ENCODE peak calls at places on chromosomes 12 and 14, in seven cellular contexts. X is endodermal cell, F is pancreas, Z is OCI-LY7, E is ovary, W is left ventricle myocardium inferior, H is esophagus muscularis mucosa. K is an unnamed sample.

GRCh38 chr14:79732911-79733310 is 478.4 kb downstream of the DIO2 start:
- DNase-seq in F (no peak), H (no peak), X (no peak), Z (no peak), E (no peak), W (no peak), K (no peak)

GRCh38 chr12:31321565-31322228 is 4.3 kb downstream of the SINHCAF start:
- DNase-seq in Z (no peak), H (no peak), X (no peak), F (no peak), W (no peak), E (no peak), K (no peak)

GRCh38 chr12:75699728-75700496 is 188.5 kb upstream of the KRR1 start:
- DNase-seq in E (no peak), X (no peak), F (no peak), W (no peak), H (no peak), Z (no peak), K (no peak)

GRCh38 chr14:44316647-44317432 is 190.2 kb downstream of the FSCB start:
- DNase-seq in F (no peak), Z (no peak), X (no peak), H (no peak), E (no peak), W (no peak), K (peak)

GRCh38 chr14:33959692-33960151 is 8.8 kb upstream of the EGLN3 start:
- DNase-seq in F (no peak), X (peak), Z (no peak), H (peak), E (no peak), W (no peak), K (no peak)

GRCh38 chr14:35197015-35197414 is 74.7 kb downstream of the PRORP start:
- DNase-seq in W (no peak), F (no peak), Z (no peak), X (no peak), E (no peak), H (no peak), K (no peak)

GRCh38 chr12:45409966-45410365 is 194.1 kb downstream of the ANO6 start:
- DNase-seq in X (no peak), E (peak), H (no peak), W (no peak), F (no peak), Z (no peak), K (no peak)

GRCh38 chr12:59895161-59895785 is 299.4 kb downstream of the SLC16A7 start:
- DNase-seq in Z (no peak), W (no peak), H (no peak), E (no peak), X (no peak), F (no peak), K (no peak)

GRCh38 chr12:69712826-69713225 is 13.7 kb upstream of the BEST3 start:
- DNase-seq in X (no peak), E (no peak), F (no peak), W (no peak), H (no peak), Z (no peak), K (no peak)

GRCh38 chr12:40152783-40153383 is 47.0 kb upstream of the SLC2A13 start:
- DNase-seq in W (peak), F (no peak), X (peak), H (no peak), E (peak), Z (peak), K (peak)

DNA sequence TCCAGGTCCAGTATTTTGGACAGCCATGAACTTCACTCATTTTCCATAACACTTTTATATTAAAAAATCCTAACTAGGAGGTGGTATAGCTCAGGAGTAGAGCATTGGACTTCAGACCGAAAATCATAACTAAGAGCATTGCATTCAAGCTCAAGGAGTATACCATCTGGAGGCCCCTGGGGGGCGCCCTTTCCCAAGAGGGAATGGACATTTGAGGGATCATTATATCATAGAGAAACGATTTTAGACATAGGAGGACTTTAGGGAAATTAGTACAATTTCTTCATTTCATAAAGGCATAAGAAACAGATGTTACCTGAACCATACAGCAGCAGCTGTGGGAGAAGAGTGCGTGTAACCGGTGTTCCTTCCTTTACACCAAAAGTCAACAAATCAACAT is 5.2 kb upstream of the ATG14 start:
- DNase-seq in H (no peak), Z (peak), W (no peak), F (no peak), E (no peak), X (peak), K (peak)
- TF ChIP-seq CTCF in H (no peak), Z (peak), W (no peak), F (no peak), E (no peak), X (peak), K (peak)

GRCh38 chr12:6769003-6769389 is 2.8 kb downstream of the PTMS start:
- DNase-seq in Z (no peak), E (peak), W (peak), X (peak), F (no peak), H (no peak), K (no peak)
- H3K4me3 ChIP-seq in Z (no peak), E (peak), W (peak), X (peak), F (no peak), H (peak), K (no peak)

GRCh38 chr12:113666223-113666622 is 194.6 kb upstream of the LHX5 start:
- DNase-seq in W (no peak), E (no peak), H (no peak), F (no peak), X (no peak), Z (no peak), K (no peak)

GRCh38 chr12:113667095-113667494 is 195.4 kb upstream of the LHX5 start:
- DNase-seq in Z (no peak), H (no peak), X (no peak), F (no peak), E (no peak), W (no peak), K (no peak)

GRCh38 chr12:113663396-113663795 is 191.7 kb upstream of the LHX5 start:
- DNase-seq in X (no peak), E (no peak), H (no peak), F (no peak), W (no peak), Z (no peak), K (no peak)

GRCh38 chr12:113664224-113664681 is 192.6 kb upstream of the LHX5 start:
- DNase-seq in X (no peak), W (no peak), F (no peak), E (no peak), H (no peak), Z (no peak), K (no peak)

GRCh38 chr12:113665457-113665856 is 193.8 kb upstream of the LHX5 start:
- DNase-seq in F (no peak), W (no peak), H (no peak), X (no peak), Z (no peak), E (no peak), K (no peak)
- TF ChIP-seq CTCF in F (no peak), W (no peak), H (no peak), X (no peak), Z (no peak), E (no peak), K (no peak)

DNA sequence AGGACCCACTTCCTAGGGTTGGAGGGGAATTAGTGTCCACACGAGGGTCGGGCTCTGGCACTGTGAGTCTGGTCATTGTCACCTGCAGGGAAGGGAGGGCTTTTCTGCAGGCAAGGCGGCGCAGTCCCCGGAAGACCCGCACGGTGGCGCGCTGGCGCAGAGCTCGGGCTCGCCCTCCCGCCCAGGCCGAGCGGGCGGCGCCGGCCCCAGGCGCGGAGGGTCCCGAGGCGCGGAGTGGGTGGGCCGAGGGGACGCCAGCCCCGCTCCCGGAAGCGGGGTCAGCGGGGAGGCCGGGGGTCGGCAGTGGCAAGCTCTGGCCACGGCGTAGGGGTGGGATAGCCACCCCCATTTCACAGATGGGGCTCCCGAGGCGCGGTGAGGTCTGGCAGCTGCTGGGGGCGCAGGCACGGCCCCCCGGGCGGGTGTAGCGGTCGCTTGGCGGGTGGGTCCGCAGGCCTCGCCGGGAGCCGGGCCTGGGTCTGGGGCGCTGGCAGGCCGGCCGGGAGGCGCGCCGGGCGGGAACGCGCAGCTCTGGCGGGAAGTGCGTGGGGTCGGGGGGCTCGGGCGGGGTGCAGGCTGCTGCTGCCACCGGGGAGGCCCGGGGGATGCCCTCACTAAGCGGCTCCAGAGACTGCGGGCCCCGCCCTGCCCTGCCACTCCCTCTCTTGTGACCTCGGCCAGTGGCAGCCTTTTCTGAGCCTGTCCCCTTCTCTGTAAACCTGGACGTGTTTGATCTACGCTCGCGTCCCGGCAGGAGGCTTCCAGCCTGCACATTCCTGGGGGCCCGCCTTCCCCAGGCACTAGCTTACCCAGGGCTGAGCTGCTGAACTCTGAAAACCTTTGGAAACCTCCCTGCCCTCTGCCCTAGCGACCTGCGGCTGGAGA is 46.1 kb downstream of the CYP46A1 start:
- DNase-seq in E (peak), F (peak), H (no peak), W (peak), X (peak), Z (peak), K (peak)
- H3K4me3 ChIP-seq in E (peak), F (peak), H (peak), W (peak), X (peak), Z (no peak), K (no peak)

GRCh38 chr14:102586420-102587119 is 5.9 kb upstream of the RCOR1 start:
- DNase-seq in H (no peak), W (no peak), Z (peak), E (no peak), X (no peak), F (no peak), K (no peak)
- TF ChIP-seq CTCF in H (no peak), W (no peak), Z (no peak), E (no peak), X (peak), F (no peak), K (no peak)

DNA sequence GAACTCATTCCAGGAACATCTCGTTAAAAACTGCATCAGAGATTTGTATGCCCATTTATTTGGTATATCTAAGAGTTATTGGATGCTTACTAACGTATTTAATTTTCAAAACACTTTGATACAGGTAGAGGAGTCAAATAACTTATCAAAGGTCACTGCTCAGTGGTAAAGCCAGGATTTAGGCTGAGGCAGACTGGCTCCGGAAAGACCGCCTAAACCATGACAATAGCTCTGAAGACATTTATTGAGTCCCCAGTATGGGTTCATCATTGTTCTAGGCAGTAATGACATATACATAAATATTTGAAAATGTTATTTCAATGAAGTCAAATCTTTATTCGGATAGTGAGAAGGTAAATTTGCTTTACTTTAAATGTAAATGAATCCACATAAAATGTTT is 30.3 kb downstream of the WBP11 start:
- DNase-seq in E (no peak), X (peak), Z (no peak), F (no peak), W (no peak), H (no peak), K (no peak)
- H3K4me3 ChIP-seq in E (no peak), X (peak), Z (peak), F (no peak), W (no peak), H (no peak), K (peak)

GRCh38 chr12:482061-482460 is 22.3 kb downstream of the B4GALNT3 start:
- DNase-seq in H (no peak), W (no peak), F (no peak), Z (no peak), E (no peak), X (peak), K (no peak)

GRCh38 chr12:480831-481230 is 21.1 kb downstream of the B4GALNT3 start:
- DNase-seq in Z (no peak), X (peak), H (no peak), E (peak), W (no peak), F (no peak), K (no peak)

GRCh38 chr12:484096-484495 is 24.4 kb downstream of the B4GALNT3 start:
- DNase-seq in F (no peak), W (no peak), X (peak), E (no peak), H (no peak), Z (no peak), K (no peak)

GRCh38 chr12:479161-479560 is 19.4 kb downstream of the B4GALNT3 start:
- DNase-seq in W (no peak), F (no peak), H (no peak), X (peak), Z (no peak), E (no peak), K (no peak)

DNA sequence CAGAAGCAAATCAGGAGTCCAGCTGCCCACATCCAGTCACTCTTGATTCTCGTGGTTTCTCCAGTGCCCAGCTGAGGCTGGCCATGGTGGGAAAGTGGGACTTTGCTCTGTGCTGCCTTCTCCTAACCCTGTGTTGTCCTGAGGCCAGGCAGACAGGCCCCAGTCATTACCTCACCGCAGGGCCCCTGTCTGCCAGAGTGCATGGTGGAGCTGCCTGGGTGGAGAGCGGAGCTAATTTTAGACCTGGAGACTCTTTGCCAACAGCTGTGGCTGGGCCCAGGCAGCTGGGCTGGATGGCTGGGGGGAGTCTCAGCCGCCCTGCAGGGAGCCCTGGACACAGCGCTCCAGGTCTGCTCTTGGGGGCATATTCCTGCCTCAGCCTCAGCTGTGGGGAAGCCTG is 21.7 kb downstream of the B4GALNT3 start:
- DNase-seq in H (no peak), Z (no peak), E (peak), X (peak), W (peak), F (no peak), K (no peak)
- TF ChIP-seq CTCF in H (no peak), Z (no peak), E (no peak), X (no peak), W (no peak), F (no peak), K (no peak)